ENCODE peak calls at places on chromosomes 2 and 18, in eight cellular contexts. I, F, Z, A, U, Q, P and J are unnamed samples.

GRCh38 chr2:216195565-216195978 is 86.4 kb downstream of the XRCC5 start:
- DNase-seq in I (no peak), F (no peak), Z (no peak), A (peak; percentile 44), U (no peak), Q (peak; percentile 83), P (no peak), J (no peak)

GRCh38 chr2:223055140-223055539 is 3.1 kb downstream of the KCNE4 start:
- DNase-seq in I (no peak), F (no peak), Z (no peak), A (no peak), U (peak; percentile 48), Q (no peak), P (no peak), J (no peak)

GRCh38 chr18:60445341-60445740 is 72.8 kb upstream of the MC4R start:
- DNase-seq in I (no peak), F (no peak), Z (no peak), A (no peak), U (no peak), Q (no peak), P (no peak), J (no peak)

GRCh38 chr2:239802101-239802649 is 223.0 kb downstream of the NDUFA10 start:
- DNase-seq in I (no peak), F (no peak), Z (no peak), A (no peak), U (no peak), Q (no peak), P (no peak), J (no peak)

GRCh38 chr18:12010187-12010802 is 29.0 kb downstream of the IMPA2 start:
- DNase-seq in I (no peak), F (no peak), Z (no peak), A (no peak), U (peak; percentile 76), Q (no peak), P (no peak), J (no peak)

GRCh38 chr18:79680100-79680879 is 687 bp downstream of the CTDP1 start:
- DNase-seq in I (no peak), F (no peak), Z (no peak), A (peak; percentile 72), U (peak; percentile 54), Q (no peak), P (no peak), J (peak; percentile 62)

GRCh38 chr2:40130251-40130994 is 321.5 kb downstream of the SLC8A1 start:
- DNase-seq in I (no peak), F (no peak), Z (no peak), A (no peak), U (no peak), Q (no peak), P (no peak), J (no peak)

GRCh38 chr18:46435031-46435430 is 222.0 kb downstream of the LOXHD1 start:
- DNase-seq in I (no peak), F (no peak), Z (no peak), A (no peak), U (no peak), Q (no peak), P (no peak), J (peak; percentile 48)

GRCh38 chr2:71945133-71945959 is 202.3 kb downstream of the CYP26B1 start:
- DNase-seq in I (no peak), F (no peak), Z (no peak), A (no peak), U (no peak), Q (no peak), P (no peak), J (no peak)

GRCh38 chr2:150450765-150451164 is 36.7 kb downstream of the RND3 start:
- DNase-seq in I (no peak), F (no peak), Z (no peak), A (no peak), U (no peak), Q (no peak), P (no peak), J (no peak)

GRCh38 chr2:234133004-234133403 is 82.5 kb downstream of the SPP2 start:
- DNase-seq in I (no peak), F (no peak), Z (no peak), A (no peak), U (no peak), Q (peak; percentile 49), P (no peak), J (peak; percentile 38)

GRCh38 chr18:13400636-13401315 is 182.2 kb downstream of the LDLRAD4 start:
- DNase-seq in I (no peak), F (no peak), Z (no peak), A (no peak), U (no peak), Q (no peak), P (no peak), J (no peak)

GRCh38 chr2:39778775-39779751 is at the start of gene THUMPD2:
- DNase-seq in I (no peak), F (peak; percentile 33), Z (peak; percentile 45), A (peak; percentile 72), U (peak; percentile 70), Q (no peak), P (peak; percentile 37), J (peak; percentile 38)

GRCh38 chr2:31980674-31981356 is 30.0 kb downstream of the MEMO1 start:
- DNase-seq in I (no peak), F (no peak), Z (no peak), A (no peak), U (no peak), Q (no peak), P (no peak), J (no peak)

GRCh38 chr2:8578335-8579244 is 103.3 kb upstream of the ID2 start:
- DNase-seq in I (no peak), F (no peak), Z (no peak), A (no peak), U (no peak), Q (no peak), P (no peak), J (peak; percentile 60)

GRCh38 chr2:212990697-212991096 is 160.7 kb downstream of the IKZF2 start:
- DNase-seq in I (no peak), F (no peak), Z (no peak), A (no peak), U (no peak), Q (no peak), P (no peak), J (no peak)

GRCh38 chr2:100945930-100946607 is 56.0 kb upstream of the RPL31 start:
- DNase-seq in I (no peak), F (no peak), Z (no peak), A (no peak), U (peak; percentile 81), Q (no peak), P (no peak), J (peak; percentile 58)

GRCh38 chr2:175478369-175478768 is 296.9 kb upstream of the ATP5MC3 start:
- DNase-seq in I (no peak), F (no peak), Z (no peak), A (no peak), U (no peak), Q (peak; percentile 19), P (no peak), J (no peak)

GRCh38 chr2:26915316-26915715 is 55.1 kb upstream of the MAPRE3 start:
- DNase-seq in I (no peak), F (no peak), Z (no peak), A (no peak), U (no peak), Q (no peak), P (no peak), J (no peak)

GRCh38 chr2:128563348-128563687 is 244.7 kb upstream of the HS6ST1 start:
- DNase-seq in I (no peak), F (peak; percentile 46), Z (no peak), A (no peak), U (peak; percentile 35), Q (peak; percentile 33), P (no peak), J (peak; percentile 67)

GRCh38 chr2:108583903-108584520 is 49.7 kb downstream of the LIMS1 start:
- DNase-seq in I (peak; percentile 7), F (no peak), Z (peak; percentile 9), A (peak; percentile 75), U (peak; percentile 71), Q (no peak), P (no peak), J (no peak)

GRCh38 chr2:65037178-65037577 is 19.0 kb upstream of the CEP68 start:
- DNase-seq in I (no peak), F (no peak), Z (no peak), A (no peak), U (no peak), Q (no peak), P (no peak), J (peak; percentile 50)

GRCh38 chr2:236501026-236501425 is 68.6 kb upstream of the ACKR3 start:
- DNase-seq in I (no peak), F (no peak), Z (no peak), A (no peak), U (no peak), Q (no peak), P (no peak), J (no peak)

GRCh38 chr2:193973781-193974180 is 1683.2 kb upstream of the SLC39A10 start:
- DNase-seq in I (no peak), F (no peak), Z (no peak), A (no peak), U (no peak), Q (no peak), P (no peak), J (no peak)